ENCODE peak calls at places on chromosomes 12 and 14, in ten cellular contexts. N is PC-3, P is H9, E is mesenchymal stem cell, D is SK-N-SH, Y is fibroblast of lung, G is GM23338, Q is hepatocyte, W is GM23248, U is OCI-LY7. H is an unnamed sample.

GRCh38 chr14:90759370-90760054 is 56.7 kb downstream of the TTC7B start:
- DNase-seq in N (no peak), P (no peak), E (no peak), D (no peak), Y (no peak), G (no peak), Q (no peak), W (no peak), U (peak), H (peak)

GRCh38 chr12:120079352-120080042 is 37.1 kb downstream of the RAB35 start:
- DNase-seq in N (peak), P (no peak), E (no peak), D (no peak), Y (no peak), G (no peak), Q (no peak), W (peak), U (no peak), H (no peak)

GRCh38 chr12:42128327-42128726 is 16.3 kb downstream of the GXYLT1 start:
- DNase-seq in N (peak), P (no peak), E (peak), D (no peak), Y (no peak), G (no peak), Q (no peak), W (peak), U (no peak), H (no peak)

GRCh38 chr12:72368719-72369505 is 96.7 kb downstream of the TRHDE start:
- DNase-seq in N (no peak), P (no peak), E (peak), D (no peak), Y (peak), G (no peak), Q (no peak), W (no peak), U (no peak), H (no peak)

GRCh38 chr14:23300687-23301223 is 1.9 kb downstream of the PPP1R3E start:
- DNase-seq in N (peak), P (no peak), E (no peak), D (no peak), Y (no peak), G (peak), Q (peak), W (peak), U (peak), H (no peak)

GRCh38 chr12:27583057-27583797 is 59.2 kb downstream of the PPFIBP1 start:
- DNase-seq in N (no peak), P (no peak), E (peak), D (no peak), Y (peak), G (no peak), Q (no peak), W (no peak), U (no peak), H (no peak)

GRCh38 chr12:75724913-75725312 is 213.5 kb upstream of the KRR1 start:
- DNase-seq in N (peak), P (no peak), E (peak), D (peak), Y (peak), G (no peak), Q (peak), W (peak), U (no peak), H (no peak)

GRCh38 chr12:86290615-86291014 is 34.4 kb upstream of the MGAT4C start:
- DNase-seq in N (peak), P (no peak), E (no peak), D (no peak), Y (peak), G (no peak), Q (no peak), W (no peak), U (no peak), H (no peak)

GRCh38 chr14:75063491-75064204 is at the start of gene ACYP1:
- DNase-seq in N (peak), P (peak), E (peak), D (peak), Y (peak), G (peak), Q (peak), W (peak), U (peak), H (peak)

GRCh38 chr12:22082190-22082701 is 36.2 kb downstream of the CMAS start:
- DNase-seq in N (no peak), P (peak), E (no peak), D (no peak), Y (peak), G (peak), Q (no peak), W (no peak), U (no peak), H (no peak)
- H2AFZ ChIP-seq in N (no peak), P (no peak), E (no peak), D (no peak), Y (peak), G (peak), Q (no peak), W (peak), U (no peak), H (no peak)

DNA sequence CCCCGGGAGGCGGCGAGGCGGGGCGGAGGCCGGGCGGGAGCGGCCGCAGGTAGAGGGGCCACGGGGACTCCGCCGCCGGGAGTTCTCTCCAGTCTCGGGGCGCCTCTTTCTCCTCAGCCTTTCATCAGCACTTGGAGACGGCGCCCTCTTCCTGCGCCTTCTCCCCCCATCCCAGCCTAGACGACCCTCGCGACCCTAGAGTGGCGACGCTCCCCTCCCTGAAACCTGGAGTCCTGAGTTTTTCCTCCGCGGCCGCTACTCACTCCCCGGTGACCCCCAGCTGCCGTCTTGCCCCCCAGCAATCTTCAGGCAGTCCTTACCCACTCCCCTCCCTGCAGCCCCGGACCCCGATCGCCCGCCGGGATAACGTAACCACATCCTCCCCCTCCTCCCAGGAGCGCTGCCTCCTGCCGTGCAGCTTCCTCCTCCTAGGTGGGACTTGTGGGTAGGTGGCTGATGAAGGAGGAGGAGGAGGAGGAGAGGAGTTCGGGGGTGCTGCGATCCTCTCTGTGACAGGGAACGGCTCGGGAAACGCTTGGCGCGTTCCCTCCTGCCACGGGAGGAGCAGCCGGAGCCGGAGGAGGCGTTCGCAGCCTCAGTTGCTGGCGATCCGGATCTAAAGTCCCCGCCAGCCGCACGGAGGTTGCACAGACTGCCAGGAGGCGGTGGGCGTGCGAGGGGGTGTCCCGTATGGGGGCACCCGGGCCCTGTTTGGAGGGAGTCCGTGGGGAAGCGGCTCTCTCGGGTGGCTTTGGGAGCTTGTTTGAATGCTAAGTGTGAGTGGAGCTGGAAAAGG is 889 bp downstream of the PLEKHA5 start:
- DNase-seq in N (peak), P (peak), E (no peak), D (peak), Y (no peak), G (peak), Q (peak), W (peak), U (no peak), H (no peak)
- H2AFZ ChIP-seq in N (peak), P (no peak), E (no peak), D (peak), Y (peak), G (no peak), Q (peak), W (peak), U (no peak), H (no peak)

GRCh38 chr12:89179983-89180382 is 172.3 kb downstream of the DUSP6 start:
- DNase-seq in N (peak), P (no peak), E (peak), D (peak), Y (peak), G (no peak), Q (peak), W (peak), U (no peak), H (no peak)

GRCh38 chr12:89181271-89181920 is 170.9 kb downstream of the DUSP6 start:
- DNase-seq in N (peak), P (no peak), E (peak), D (no peak), Y (peak), G (no peak), Q (peak), W (peak), U (no peak), H (no peak)

GRCh38 chr12:89177802-89178201 is 174.5 kb downstream of the DUSP6 start:
- DNase-seq in N (no peak), P (no peak), E (no peak), D (no peak), Y (no peak), G (no peak), Q (no peak), W (no peak), U (no peak), H (no peak)

GRCh38 chr12:89180496-89180895 is 171.8 kb downstream of the DUSP6 start:
- DNase-seq in N (no peak), P (no peak), E (no peak), D (no peak), Y (no peak), G (no peak), Q (no peak), W (no peak), U (no peak), H (no peak)

DNA sequence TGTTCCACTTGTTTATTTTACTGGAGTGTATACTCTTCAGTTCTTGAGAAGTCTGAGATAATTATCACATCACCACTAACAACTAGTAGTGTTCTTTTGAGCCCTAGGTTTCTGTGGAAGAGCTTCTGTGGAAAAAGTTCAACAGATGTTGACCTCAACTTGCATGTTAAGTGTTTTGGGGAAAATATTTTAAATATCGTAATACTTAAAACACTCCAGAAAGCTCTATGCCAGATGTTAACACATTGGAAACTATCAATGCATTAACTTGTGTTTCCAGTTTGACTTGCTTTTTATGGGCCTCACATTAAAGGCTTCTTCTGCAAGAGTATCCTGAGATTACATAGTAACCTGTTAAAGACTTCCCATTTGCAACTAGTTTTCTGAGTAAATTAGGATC is 173.1 kb downstream of the DUSP6 start:
- DNase-seq in N (peak), P (no peak), E (peak), D (no peak), Y (no peak), G (no peak), Q (no peak), W (no peak), U (no peak), H (no peak)
- H2AFZ ChIP-seq in N (no peak), P (no peak), E (no peak), D (no peak), Y (no peak), G (no peak), Q (no peak), W (no peak), U (no peak), H (no peak)

GRCh38 chr14:87457727-87458126 is 535.3 kb downstream of the GALC start:
- DNase-seq in N (peak), P (no peak), E (peak), D (no peak), Y (peak), G (no peak), Q (no peak), W (no peak), U (no peak), H (no peak)
- H2AFZ ChIP-seq in N (peak), P (no peak), E (no peak), D (no peak), Y (peak), G (no peak), Q (no peak), W (peak), U (no peak), H (peak)